ENCODE peak calls at places on chromosome 1, in four cellular contexts. L is Caki2; Z is hypothalamus; G is stimulated activated CD8-positive, alpha-beta memory T cell treated with anti-CD3 and anti-CD28 coated beads, Interleukin-4, amount 100 ng/mL, for 48 hours. F is an unnamed sample.

GRCh38 chr1:31064685-31065309 is 720 bp downstream of the PUM1 start:
- DNase-seq in L (peak; percentile 22), Z (peak; percentile 6), G (no peak), F (no peak)

GRCh38 chr1:48536477-48536876 is 64.5 kb upstream of the SPATA6 start:
- DNase-seq in L (no peak), Z (no peak), G (no peak), F (no peak)

GRCh38 chr1:244881552-244882280 is 17.4 kb upstream of the HNRNPU start:
- DNase-seq in L (no peak), Z (no peak), G (no peak), F (no peak)

GRCh38 chr1:211118407-211119102 is 15.4 kb downstream of the KCNH1 start:
- DNase-seq in L (peak; percentile 3), Z (no peak), G (no peak), F (no peak)

GRCh38 chr1:61337471-61337870 is 255.1 kb downstream of the NFIA start:
- DNase-seq in L (no peak), Z (no peak), G (no peak), F (no peak)

GRCh38 chr1:112696578-112697320 is 10.2 kb downstream of the RHOC start:
- DNase-seq in L (no peak), Z (no peak), G (no peak), F (no peak)

GRCh38 chr1:17948594-17948993 is 159.0 kb upstream of the IGSF21 start:
- DNase-seq in L (no peak), Z (no peak), G (no peak), F (no peak)

GRCh38 chr1:183205196-183205781 is 19.2 kb downstream of the LAMC2 start:
- DNase-seq in L (no peak), Z (no peak), G (no peak), F (no peak)

GRCh38 chr1:154502742-154503111 is 515 bp upstream of the SHE start:
- DNase-seq in L (no peak), Z (no peak), G (no peak), F (no peak)

GRCh38 chr1:188761226-188761625 is 1716.4 kb downstream of the BRINP3 start:
- DNase-seq in L (no peak), Z (no peak), G (no peak), F (no peak)

GRCh38 chr1:204409111-204409510 is 2.5 kb downstream of the PPP1R15B start:
- DNase-seq in L (no peak), Z (no peak), G (no peak), F (no peak)

GRCh38 chr1:18475234-18475633 is 5.5 kb upstream of the KLHDC7A start:
- DNase-seq in L (no peak), Z (no peak), G (no peak), F (no peak)

GRCh38 chr1:20255666-20256065 is 35.0 kb upstream of the VWA5B1 start:
- DNase-seq in L (peak; percentile 29), Z (no peak), G (peak; percentile 23), F (no peak)

GRCh38 chr1:64798857-64799256 is 54.0 kb downstream of the RAVER2 start:
- DNase-seq in L (no peak), Z (no peak), G (no peak), F (no peak)

GRCh38 chr1:219422811-219423598 is 189.9 kb downstream of the ZC3H11B start:
- DNase-seq in L (no peak), Z (no peak), G (no peak), F (no peak)

GRCh38 chr1:156177918-156178654 is 15.8 kb upstream of the SLC25A44 start:
- DNase-seq in L (no peak), Z (no peak), G (no peak), F (no peak)

GRCh38 chr1:175287377-175287776 is 94.8 kb upstream of the KIAA0040 start:
- DNase-seq in L (no peak), Z (no peak), G (no peak), F (no peak)

GRCh38 chr1:93619507-93620168 is 62.0 kb downstream of the BCAR3 start:
- DNase-seq in L (no peak), Z (no peak), G (no peak), F (no peak)

GRCh38 chr1:6969106-6969505 is 183.9 kb downstream of the CAMTA1 start:
- DNase-seq in L (no peak), Z (no peak), G (peak; percentile 50), F (no peak)

GRCh38 chr1:109300650-109301151 is 6.1 kb downstream of the MYBPHL start:
- DNase-seq in L (no peak), Z (no peak), G (no peak), F (no peak)

GRCh38 chr1:1242461-1243080 is 4.0 kb downstream of the C1QTNF12 start:
- DNase-seq in L (no peak), Z (no peak), G (no peak), F (no peak)

GRCh38 chr1:229624521-229624905 is 1.4 kb downstream of the TAF5L start:
- DNase-seq in L (no peak), Z (no peak), G (no peak), F (no peak)

GRCh38 chr1:47558601-47559593 is 121.1 kb downstream of the FOXD2 start:
- DNase-seq in L (no peak), Z (no peak), G (no peak), F (no peak)

GRCh38 chr1:45198185-45198584 is 8.2 kb downstream of the ZSWIM5 start:
- DNase-seq in L (no peak), Z (no peak), G (no peak), F (no peak)

GRCh38 chr1:8985915-8986813 is 40.1 kb downstream of the SLC2A7 start:
- DNase-seq in L (peak; percentile 66), Z (peak; percentile 82), G (no peak), F (no peak)

GRCh38 chr1:174376030-174376429 is 71.7 kb upstream of the GPR52 start:
- DNase-seq in L (no peak), Z (no peak), G (no peak), F (no peak)

GRCh38 chr1:40653851-40654537 is 11.5 kb downstream of the RIMS3 start:
- DNase-seq in L (no peak), Z (no peak), G (no peak), F (no peak)

GRCh38 chr1:9490605-9491339 is 48.5 kb upstream of the SLC25A33 start:
- DNase-seq in L (peak; percentile 64), Z (peak; percentile 81), G (peak; percentile 95), F (peak; percentile 67)

GRCh38 chr1:199550384-199551067 is 477.0 kb upstream of the NR5A2 start:
- DNase-seq in L (peak; percentile 39), Z (no peak), G (no peak), F (no peak)

GRCh38 chr1:168101336-168101735 is 35.4 kb downstream of the GPR161 start:
- DNase-seq in L (no peak), Z (no peak), G (no peak), F (no peak)